ENCODE peak calls at places on chromosome 9, in eight cellular contexts. Y is A549, X is HepG2, E is ovary, J is GM12878, S is sigmoid colon, M is stomach, V is suprapubic skin. O is an unnamed sample.

GRCh38 chr9:30310711-30311110 is 2073.7 kb upstream of the ACO1 start:
- DNase-seq in E (no peak), X (no peak), S (no peak), J (no peak), M (no peak), V (no peak), Y (no peak), O (no peak)

GRCh38 chr9:127291379-127291778 is 26.8 kb downstream of the GARNL3 start:
- DNase-seq in M (no peak), S (no peak), Y (no peak), X (no peak), J (no peak), E (no peak), V (no peak), O (no peak)

GRCh38 chr9:136972335-136972734 is 5.0 kb upstream of the PTGDS start:
- DNase-seq in X (no peak), E (no peak), S (no peak), V (no peak), M (no peak), Y (no peak), J (no peak), O (no peak)

GRCh38 chr9:106177216-106177615 is 482.9 kb downstream of the TMEM38B start:
- DNase-seq in X (no peak), S (no peak), M (no peak), E (no peak), Y (no peak), V (no peak), J (no peak), O (no peak)

GRCh38 chr9:87657190-87657589 is 68.7 kb upstream of the CTSL start:
- DNase-seq in J (no peak), V (no peak), Y (peak), E (no peak), S (no peak), X (no peak), M (no peak), O (no peak)

GRCh38 chr9:128222026-128222425 is 18.8 kb downstream of the DNM1 start:
- DNase-seq in X (no peak), M (no peak), V (no peak), E (no peak), J (no peak), Y (no peak), S (no peak), O (no peak)

GRCh38 chr9:93098236-93098946 is 2.4 kb downstream of the CARD19 start:
- DNase-seq in V (peak), Y (peak), E (peak), J (no peak), X (peak), M (peak), S (peak), O (peak)

GRCh38 chr9:125271081-125271480 is 9.5 kb downstream of the GAPVD1 start:
- DNase-seq in V (no peak), S (no peak), J (no peak), Y (no peak), X (no peak), E (no peak), M (no peak), O (no peak)

GRCh38 chr9:75148551-75148950 is 60.2 kb downstream of the OSTF1 start:
- DNase-seq in X (no peak), J (no peak), S (no peak), Y (no peak), M (no peak), V (no peak), E (no peak), O (no peak)

GRCh38 chr9:134682651-134683364 is 41.2 kb downstream of the COL5A1 start:
- DNase-seq in S (peak), Y (no peak), J (no peak), E (peak), X (no peak), M (no peak), V (no peak), O (no peak)

GRCh38 chr9:105608685-105609598 is 51.0 kb downstream of the FKTN start:
- DNase-seq in X (peak), E (no peak), M (no peak), S (no peak), Y (peak), V (no peak), J (peak), O (no peak)

GRCh38 chr9:108535526-108535925 is 320.3 kb downstream of the ACTL7B start:
- DNase-seq in M (no peak), Y (peak), X (peak), J (no peak), E (no peak), V (no peak), S (no peak), O (peak)

GRCh38 chr9:89619739-89620138 is 14.9 kb downstream of the GADD45G start:
- DNase-seq in M (no peak), E (no peak), S (no peak), X (no peak), Y (no peak), J (no peak), V (no peak), O (no peak)

GRCh38 chr9:89616411-89616810 is 11.6 kb downstream of the GADD45G start:
- DNase-seq in S (no peak), E (no peak), J (no peak), X (no peak), V (no peak), Y (no peak), M (no peak), O (no peak)

GRCh38 chr9:89617978-89618377 is 13.2 kb downstream of the GADD45G start:
- DNase-seq in X (no peak), V (no peak), M (peak), J (no peak), Y (no peak), E (no peak), S (no peak), O (no peak)

GRCh38 chr9:89621031-89621430 is 16.2 kb downstream of the GADD45G start:
- DNase-seq in S (no peak), X (no peak), Y (no peak), V (no peak), E (no peak), J (no peak), M (no peak), O (no peak)

DNA sequence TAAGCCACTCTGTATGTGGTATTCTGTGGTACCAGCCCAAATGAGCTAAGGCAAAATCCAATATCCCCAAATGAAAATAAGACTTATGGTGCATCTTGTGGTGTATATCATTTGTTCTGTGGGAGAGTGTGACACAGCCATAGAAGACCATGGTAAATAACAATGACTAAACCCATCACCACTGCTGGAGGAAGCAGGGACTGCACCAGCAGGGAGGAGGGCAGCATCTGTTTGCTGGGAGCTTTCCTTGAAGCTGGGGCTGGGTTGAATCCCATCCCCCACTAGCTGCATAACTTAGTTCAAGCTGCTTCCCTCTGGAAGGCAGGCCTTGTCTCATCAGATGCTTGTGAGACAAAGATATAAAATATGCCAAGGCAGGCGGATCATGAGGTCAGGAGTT is 14.2 kb downstream of the GADD45G start:
- DNase-seq in X (no peak), V (no peak), E (no peak), M (no peak), S (no peak), Y (no peak), J (no peak), O (no peak)
- TF ChIP-seq CTCF in X (no peak), V (no peak), E (no peak), M (no peak), S (no peak), Y (no peak), J (no peak), O (no peak)

GRCh38 chr9:13064676-13065075 is 214.8 kb downstream of the MPDZ start:
- DNase-seq in S (no peak), M (no peak), V (no peak), J (no peak), X (no peak), Y (no peak), E (no peak), O (no peak)
- TF ChIP-seq EP300 in S (no peak), M (no peak), V (no peak), J (no peak), X (no peak), Y (no peak), E (no peak), O (no peak)

DNA sequence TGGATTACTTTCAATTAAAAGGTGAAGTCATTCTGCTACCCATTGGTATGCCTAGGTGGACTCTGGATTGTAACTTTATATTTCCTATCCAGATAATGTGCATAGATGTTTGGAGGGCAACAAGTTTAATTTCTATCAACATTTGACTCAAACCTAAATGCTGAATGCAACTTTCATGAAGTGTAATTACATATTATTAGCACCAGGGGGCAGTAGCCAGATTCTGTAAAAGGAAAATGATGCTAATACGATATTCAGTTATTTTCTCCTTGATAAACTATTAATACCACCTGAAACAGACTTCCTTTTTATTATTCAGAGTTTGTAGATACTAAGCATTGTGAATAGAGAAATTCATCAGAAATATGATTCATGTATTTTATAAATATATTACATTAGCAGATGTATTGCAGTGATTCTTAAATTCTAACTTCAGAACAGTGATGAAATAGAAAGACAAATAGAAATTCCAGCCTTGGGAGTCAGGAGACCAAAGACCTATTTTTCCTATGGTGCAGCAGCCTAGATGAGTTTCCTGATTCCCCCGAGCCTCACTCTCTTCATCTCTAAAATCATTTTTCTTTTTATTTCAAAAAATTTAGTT is 148.1 kb downstream of the CAAP1 start:
- DNase-seq in J (no peak), X (peak), M (no peak), Y (peak), V (no peak), E (no peak), S (no peak), O (no peak)
- TF ChIP-seq CTCF in J (peak), X (peak), M (peak), Y (peak), V (peak), E (peak), S (peak), O (peak)

GRCh38 chr9:83346655-83347393 is 191.4 kb downstream of the FRMD3 start:
- DNase-seq in V (no peak), X (no peak), S (no peak), M (no peak), J (no peak), Y (no peak), E (no peak), O (no peak)
- TF ChIP-seq EP300 in V (no peak), X (no peak), S (no peak), M (no peak), J (no peak), Y (no peak), E (no peak), O (no peak)

GRCh38 chr9:96232539-96233241 is 69.3 kb downstream of the HSD17B3 start:
- DNase-seq in X (peak), M (no peak), V (no peak), E (peak), J (no peak), S (peak), Y (peak), O (peak)

GRCh38 chr9:96232164-96232538 is 69.8 kb downstream of the HSD17B3 start:
- DNase-seq in J (no peak), X (no peak), S (no peak), M (no peak), E (no peak), V (no peak), Y (no peak), O (no peak)

GRCh38 chr9:96230002-96230401 is 72.0 kb downstream of the HSD17B3 start:
- DNase-seq in E (no peak), X (no peak), Y (no peak), J (no peak), V (no peak), M (no peak), S (no peak), O (no peak)
- TF ChIP-seq CTCF in E (no peak), X (no peak), Y (no peak), J (no peak), V (no peak), M (no peak), S (no peak), O (no peak)

GRCh38 chr9:120933310-120934044 is 6.9 kb upstream of the TRAF1 start:
- DNase-seq in X (no peak), M (no peak), S (no peak), E (no peak), J (peak), Y (no peak), V (no peak), O (no peak)

GRCh38 chr9:120929392-120929791 is 2.8 kb upstream of the TRAF1 start:
- DNase-seq in X (no peak), Y (no peak), S (no peak), M (no peak), E (no peak), V (no peak), J (no peak), O (no peak)

GRCh38 chr9:120934271-120934670 is 7.7 kb upstream of the TRAF1 start:
- DNase-seq in M (peak), V (no peak), Y (no peak), S (no peak), J (no peak), X (no peak), E (no peak), O (no peak)

GRCh38 chr9:120931278-120932085 is 4.9 kb upstream of the TRAF1 start:
- DNase-seq in S (no peak), V (no peak), M (peak), J (peak), E (peak), X (no peak), Y (no peak), O (no peak)

DNA sequence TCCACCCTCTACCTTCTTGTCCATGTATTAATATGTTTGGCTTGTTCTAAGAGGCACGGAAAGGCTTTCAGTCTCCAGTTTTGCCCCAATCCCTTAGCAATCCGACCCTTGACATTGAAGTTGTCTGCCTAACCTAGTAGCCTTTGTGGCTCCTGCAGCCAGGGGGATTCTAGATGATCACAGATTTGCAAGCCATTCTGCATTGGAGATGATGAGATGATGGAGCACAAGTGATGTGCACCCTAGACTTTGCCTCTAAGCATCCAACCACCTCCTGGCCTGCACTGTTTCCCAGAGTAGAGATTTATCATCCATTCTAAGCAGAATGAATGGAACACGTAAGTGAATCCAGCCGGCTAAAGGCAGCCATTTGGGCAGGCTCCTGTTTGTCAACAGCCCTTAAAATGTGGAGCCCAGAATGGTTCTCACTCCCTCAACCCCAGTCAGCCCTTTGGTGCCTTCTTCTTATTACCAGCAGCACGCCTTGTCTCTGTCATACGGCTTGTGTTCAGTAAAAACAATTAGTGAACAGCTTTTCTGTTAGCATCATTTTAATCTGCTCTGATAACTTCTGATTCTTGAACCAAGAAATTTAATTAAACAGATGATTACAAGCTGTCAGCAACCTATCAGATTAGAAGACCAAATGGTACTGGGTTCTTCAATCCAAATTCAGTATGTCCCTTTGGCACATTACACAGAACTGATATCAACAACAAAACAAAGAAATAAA is 5.7 kb upstream of the TRAF1 start:
- DNase-seq in Y (no peak), X (no peak), E (no peak), J (no peak), M (peak), V (no peak), S (no peak), O (no peak)
- TF ChIP-seq EP300 in Y (no peak), X (no peak), E (no peak), J (no peak), M (no peak), V (no peak), S (no peak), O (no peak)

DNA sequence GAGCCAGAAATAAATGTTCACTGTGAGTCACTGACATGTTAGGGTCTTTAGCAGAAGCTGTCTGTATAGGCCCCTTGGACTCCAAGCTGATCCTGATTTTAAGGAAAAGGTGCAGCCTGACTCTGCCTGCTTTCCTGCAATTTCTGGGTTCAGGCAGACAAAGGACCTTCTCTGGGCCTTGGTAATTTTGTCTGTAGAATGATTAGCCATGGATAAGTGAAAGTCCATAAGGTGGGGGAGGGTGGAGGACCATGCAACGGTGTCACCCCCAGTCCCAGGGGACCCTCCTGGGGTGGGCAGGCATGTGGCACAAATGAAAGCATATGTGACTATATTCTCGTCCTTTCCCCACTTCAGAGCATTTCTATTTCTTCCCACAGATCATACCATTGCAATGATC is 158.0 kb upstream of the ALDH1B1 start:
- DNase-seq in J (no peak), M (no peak), E (no peak), X (no peak), V (no peak), S (no peak), Y (no peak), O (no peak)
- TF ChIP-seq CTCF in J (no peak), M (no peak), E (no peak), X (no peak), V (no peak), S (no peak), Y (no peak), O (no peak)